ENCODE peak calls at places on chromosomes 6 and 20, in six cellular contexts. One of them, this sample, is unnamed.

GRCh38 chr20:1423206-1423605 is 30.4 kb upstream of the FKBP1A start:
- DNase-seq in LoVo: no peak
- DNase-seq in AG10803: no peak
- DNase-seq in Kasumi-1: no peak
- DNase-seq in bronchial epithelial cell: no peak
- DNase-seq in WTC11: no peak
- DNase-seq in this sample: no peak

GRCh38 chr6:3882865-3883264 is 33.7 kb downstream of the FAM50B start:
- DNase-seq in Kasumi-1: no peak
- DNase-seq in WTC11: no peak
- DNase-seq in AG10803: peak; percentile 98
- DNase-seq in LoVo: no peak
- DNase-seq in bronchial epithelial cell: no peak
- DNase-seq in this sample: no peak

GRCh38 chr6:1720620-1721322 is 111.1 kb downstream of the FOXC1 start:
- DNase-seq in bronchial epithelial cell: no peak
- DNase-seq in AG10803: no peak
- DNase-seq in Kasumi-1: no peak
- DNase-seq in WTC11: peak; percentile 24
- DNase-seq in LoVo: no peak
- DNase-seq in this sample: no peak

GRCh38 chr6:19472168-19472567 is 365.0 kb upstream of the ID4 start:
- DNase-seq in LoVo: peak; percentile 4
- DNase-seq in bronchial epithelial cell: peak; percentile 99
- DNase-seq in AG10803: peak; percentile 80
- DNase-seq in Kasumi-1: no peak
- DNase-seq in WTC11: no peak
- DNase-seq in this sample: no peak

GRCh38 chr6:27809067-27809938 is 102.9 kb downstream of the OR2B2 start:
- DNase-seq in LoVo: no peak
- DNase-seq in bronchial epithelial cell: no peak
- DNase-seq in AG10803: no peak
- DNase-seq in Kasumi-1: no peak
- DNase-seq in WTC11: no peak
- DNase-seq in this sample: no peak

GRCh38 chr20:31872406-31872805 is 2.0 kb downstream of the TTLL9 start:
- DNase-seq in bronchial epithelial cell: no peak
- DNase-seq in WTC11: no peak
- DNase-seq in Kasumi-1: no peak
- DNase-seq in AG10803: no peak
- DNase-seq in LoVo: no peak
- DNase-seq in this sample: no peak

GRCh38 chr6:131164506-131164905 is 29.2 kb downstream of the AKAP7 start:
- DNase-seq in bronchial epithelial cell: no peak
- DNase-seq in WTC11: no peak
- DNase-seq in LoVo: no peak
- DNase-seq in AG10803: peak; percentile 40
- DNase-seq in Kasumi-1: no peak
- DNase-seq in this sample: no peak

GRCh38 chr20:34522969-34523871 is 7.0 kb downstream of the DYNLRB1 start:
- DNase-seq in bronchial epithelial cell: peak; percentile 45
- DNase-seq in AG10803: peak; percentile 89
- DNase-seq in Kasumi-1: peak; percentile 64
- DNase-seq in WTC11: peak; percentile 83
- DNase-seq in LoVo: peak; percentile 17
- DNase-seq in this sample: no peak

GRCh38 chr20:22584922-22585785 is 782 bp upstream of the FOXA2 start:
- DNase-seq in LoVo: peak; percentile 52
- DNase-seq in Kasumi-1: no peak
- DNase-seq in AG10803: no peak
- DNase-seq in WTC11: peak; percentile 60
- DNase-seq in bronchial epithelial cell: peak; percentile 56
- DNase-seq in this sample: no peak